ENCODE peak calls at places on chromosomes 6 and 20, in ten cellular contexts. B, P, O, F, T, K, D, M, Q and E are unnamed samples.

GRCh38 chr6:141048451-141048850 is 1084.3 kb upstream of the GJE1 start:
- DNase-seq in B (no peak), P (no peak), O (no peak), F (no peak), T (no peak), K (no peak), D (no peak), M (no peak), Q (no peak), E (no peak)

GRCh38 chr20:43653966-43654365 is 12.9 kb upstream of the MYBL2 start:
- DNase-seq in B (no peak), P (peak; percentile 29), O (no peak), F (no peak), T (no peak), K (no peak), D (no peak), M (no peak), Q (no peak), E (no peak)

GRCh38 chr6:73325656-73326055 is 28.4 kb downstream of the DPPA5 start:
- DNase-seq in B (no peak), P (no peak), O (no peak), F (no peak), T (no peak), K (no peak), D (no peak), M (no peak), Q (no peak), E (no peak)

GRCh38 chr20:53208110-53208908 is 236.2 kb downstream of the TSHZ2 start:
- DNase-seq in B (no peak), P (no peak), O (no peak), F (no peak), T (no peak), K (no peak), D (no peak), M (no peak), Q (no peak), E (no peak)

GRCh38 chr6:24740861-24741260 is 21.9 kb upstream of the C6orf62 start:
- DNase-seq in B (no peak), P (no peak), O (no peak), F (no peak), T (peak; percentile 53), K (no peak), D (no peak), M (no peak), Q (no peak), E (no peak)

GRCh38 chr20:9215539-9215938 is 146.7 kb downstream of the PLCB4 start:
- DNase-seq in B (no peak), P (no peak), O (no peak), F (no peak), T (no peak), K (no peak), D (no peak), M (peak; percentile 13), Q (no peak), E (no peak)

GRCh38 chr6:36126553-36127458 is 3.5 kb upstream of the MAPK13 start:
- DNase-seq in B (peak; percentile 7), P (no peak), O (no peak), F (no peak), T (peak; percentile 43), K (no peak), D (no peak), M (no peak), Q (no peak), E (no peak)

GRCh38 chr6:140281236-140281635 is 906.8 kb upstream of the CITED2 start:
- DNase-seq in B (no peak), P (no peak), O (no peak), F (no peak), T (peak; percentile 61), K (no peak), D (no peak), M (no peak), Q (no peak), E (no peak)

DNA sequence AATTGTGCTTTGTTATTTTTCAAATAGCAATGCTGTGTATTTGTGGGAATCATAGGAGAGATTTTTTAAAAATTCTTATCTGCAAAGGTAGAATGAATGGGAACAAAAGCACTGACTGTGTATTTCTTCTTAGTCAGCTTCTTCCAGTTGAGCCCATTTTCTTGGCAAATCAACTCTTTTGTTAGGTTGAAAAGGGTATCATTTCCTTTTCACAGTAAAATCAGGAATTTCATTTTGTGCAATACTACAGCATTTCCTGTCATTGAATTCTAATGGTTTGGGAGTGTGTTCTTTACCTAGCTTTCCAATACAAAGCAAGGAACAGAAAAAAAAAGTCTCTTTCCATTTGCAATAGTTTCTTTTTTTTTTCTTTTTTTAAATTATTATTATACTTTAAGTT is 19.0 kb upstream of the EXOC2 start:
- DNase-seq in B (no peak), P (no peak), O (no peak), F (no peak), T (no peak), K (no peak), D (no peak), M (no peak), Q (no peak), E (no peak)
- H3K27ac ChIP-seq in B (peak overlapping the region; percentile 78), P (no peak overlapping the region), O (peak overlapping the region; percentile 27), F (peak overlapping the region; percentile 92), T (peak overlapping the region; percentile 92), K (peak overlapping the region; percentile 81), D (peak overlapping the region; percentile 86), M (peak overlapping the region; percentile 95), Q (peak overlapping the region; percentile 93), E (peak overlapping the region; percentile 91)

GRCh38 chr6:44034391-44034861 is 92.8 kb downstream of the MRPL14 start:
- DNase-seq in B (no peak), P (no peak), O (peak; percentile 89), F (no peak), T (no peak), K (no peak), D (no peak), M (no peak), Q (peak; percentile 34), E (no peak)

GRCh38 chr6:44036699-44037101 is 90.6 kb downstream of the MRPL14 start:
- DNase-seq in B (no peak), P (no peak), O (no peak), F (no peak), T (no peak), K (no peak), D (no peak), M (no peak), Q (peak; percentile 31), E (no peak)

GRCh38 chr6:44036196-44036595 is 91.1 kb downstream of the MRPL14 start:
- DNase-seq in B (no peak), P (no peak), O (no peak), F (no peak), T (no peak), K (no peak), D (no peak), M (no peak), Q (peak; percentile 19), E (no peak)

GRCh38 chr6:44034931-44035345 is 92.3 kb downstream of the MRPL14 start:
- DNase-seq in B (no peak), P (no peak), O (no peak), F (no peak), T (no peak), K (no peak), D (no peak), M (no peak), Q (peak; percentile 16), E (no peak)

DNA sequence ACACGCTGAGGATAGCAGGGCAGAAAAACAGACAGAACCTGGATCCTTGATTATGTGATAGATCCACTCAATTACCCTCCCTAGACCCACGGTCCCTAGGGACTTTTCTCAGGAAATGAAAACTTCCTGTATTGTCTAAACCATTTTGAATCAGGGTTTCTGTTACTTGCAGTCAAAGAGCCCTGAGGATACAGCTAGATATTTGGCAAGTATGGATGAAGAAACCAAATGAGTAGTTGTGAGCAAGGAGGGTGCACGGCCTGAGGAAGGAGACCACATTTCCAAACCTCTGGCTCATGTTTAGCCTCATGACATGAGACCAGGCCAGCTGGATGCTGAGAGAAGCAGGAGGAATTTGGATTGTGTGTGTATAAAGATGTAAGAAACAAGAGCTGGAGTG is 91.6 kb downstream of the MRPL14 start:
- DNase-seq in B (peak; percentile 52), P (no peak), O (no peak), F (no peak), T (no peak), K (no peak), D (no peak), M (no peak), Q (peak; percentile 25), E (no peak)
- H3K27ac ChIP-seq in B (no peak overlapping the region), P (no peak overlapping the region), O (peak overlapping the region; percentile 99), F (no peak overlapping the region), T (no peak overlapping the region), K (no peak overlapping the region), D (no peak overlapping the region), M (no peak overlapping the region), Q (no peak overlapping the region), E (no peak overlapping the region)

GRCh38 chr6:100257661-100258395 is 206.9 kb downstream of the SIM1 start:
- DNase-seq in B (no peak), P (no peak), O (no peak), F (no peak), T (peak; percentile 72), K (no peak), D (no peak), M (no peak), Q (no peak), E (no peak)

GRCh38 chr6:100260584-100260983 is 204.1 kb downstream of the SIM1 start:
- DNase-seq in B (no peak), P (no peak), O (no peak), F (no peak), T (peak; percentile 27), K (no peak), D (no peak), M (no peak), Q (no peak), E (no peak)

GRCh38 chr6:100255701-100256100 is 209.0 kb downstream of the SIM1 start:
- DNase-seq in B (no peak), P (no peak), O (no peak), F (no peak), T (no peak), K (no peak), D (no peak), M (no peak), Q (no peak), E (no peak)

GRCh38 chr6:100261486-100261885 is 203.2 kb downstream of the SIM1 start:
- DNase-seq in B (no peak), P (no peak), O (no peak), F (no peak), T (no peak), K (no peak), D (no peak), M (no peak), Q (no peak), E (no peak)

DNA sequence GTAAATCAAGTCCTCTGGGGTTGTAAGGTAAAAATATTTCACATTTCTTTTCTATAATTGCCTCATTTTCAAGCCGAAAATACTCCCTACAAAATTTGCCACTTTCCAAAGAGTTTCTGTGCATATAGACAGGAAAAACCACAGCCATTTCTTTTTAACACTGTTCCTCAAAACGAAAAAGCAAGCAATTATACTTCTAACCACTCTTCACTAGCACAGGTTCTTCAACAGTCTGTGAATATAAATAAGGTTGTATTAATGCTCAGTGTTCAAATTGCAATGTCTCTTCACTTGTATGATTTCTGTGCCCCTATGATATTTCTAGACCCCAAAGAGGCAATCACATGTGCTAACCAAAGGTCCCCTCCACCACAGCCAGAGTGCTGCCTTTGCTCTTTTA is 206.0 kb downstream of the SIM1 start:
- DNase-seq in B (no peak), P (no peak), O (no peak), F (no peak), T (no peak), K (no peak), D (no peak), M (no peak), Q (no peak), E (no peak)
- H3K27ac ChIP-seq in B (no peak overlapping the region), P (no peak overlapping the region), O (no peak overlapping the region), F (no peak overlapping the region), T (no peak overlapping the region), K (no peak overlapping the region), D (no peak overlapping the region), M (no peak overlapping the region), Q (no peak overlapping the region), E (no peak overlapping the region)

GRCh38 chr20:51136326-51136725 is 113.4 kb upstream of the KCNG1 start:
- DNase-seq in B (no peak), P (no peak), O (no peak), F (peak; percentile 70), T (no peak), K (no peak), D (no peak), M (peak; percentile 63), Q (no peak), E (no peak)
- H3K27ac ChIP-seq in B (no peak overlapping the region), P (no peak overlapping the region), O (no peak overlapping the region), F (peak overlapping the region; percentile 85), T (no peak overlapping the region), K (no peak overlapping the region), D (no peak overlapping the region), M (peak overlapping the region; percentile 84), Q (no peak overlapping the region), E (no peak overlapping the region)